ENCODE peak calls at places on chromosomes 4 and X, in five cellular contexts. One of them, this sample, is unnamed.

GRCh38 chrX:71540801-71541545 is 8.1 kb downstream of the OGT start:
- DNase-seq in ureter: no peak
- DNase-seq in head of caudate nucleus: no peak
- DNase-seq in DND-41: no peak
- DNase-seq in GDM1: no peak
- DNase-seq in this sample: peak

GRCh38 chr4:77100234-77100633 is 24.4 kb upstream of the CCNI start:
- DNase-seq in ureter: no peak
- DNase-seq in head of caudate nucleus: no peak
- DNase-seq in DND-41: peak
- DNase-seq in GDM1: peak
- DNase-seq in this sample: no peak

GRCh38 chrX:57528670-57529255 is 63.0 kb upstream of the ZXDB start:
- DNase-seq in ureter: no peak
- DNase-seq in head of caudate nucleus: no peak
- DNase-seq in DND-41: peak
- DNase-seq in GDM1: no peak
- DNase-seq in this sample: peak

GRCh38 chr4:3045500-3045850 is 28.9 kb downstream of the HTT-AS start:
- DNase-seq in GDM1: peak
- DNase-seq in DND-41: peak
- DNase-seq in ureter: no peak
- DNase-seq in head of caudate nucleus: no peak
- DNase-seq in this sample: no peak

GRCh38 chrX:131827935-131828334 is 195.2 kb upstream of the STK26 start:
- DNase-seq in DND-41: no peak
- DNase-seq in head of caudate nucleus: no peak
- DNase-seq in GDM1: peak
- DNase-seq in ureter: no peak
- DNase-seq in this sample: peak

GRCh38 chr4:22522706-22523501 is 7.0 kb upstream of the ADGRA3 start:
- DNase-seq in head of caudate nucleus: no peak
- DNase-seq in ureter: no peak
- DNase-seq in GDM1: no peak
- DNase-seq in DND-41: no peak
- DNase-seq in this sample: no peak

GRCh38 chr4:185011408-185011807 is 6.9 kb upstream of the HELT start:
- DNase-seq in head of caudate nucleus: no peak
- DNase-seq in ureter: no peak
- DNase-seq in DND-41: peak
- DNase-seq in GDM1: peak
- DNase-seq in this sample: peak

GRCh38 chr4:119788334-119789266 is 160.0 kb upstream of the PDE5A start:
- DNase-seq in ureter: no peak
- DNase-seq in GDM1: no peak
- DNase-seq in DND-41: no peak
- DNase-seq in head of caudate nucleus: no peak
- DNase-seq in this sample: no peak

GRCh38 chr4:99157478-99157935 is 13.4 kb upstream of the ADH4 start:
- DNase-seq in GDM1: no peak
- DNase-seq in DND-41: no peak
- DNase-seq in ureter: no peak
- DNase-seq in head of caudate nucleus: no peak
- DNase-seq in this sample: no peak

GRCh38 chr4:8914461-8915171 is 43.0 kb upstream of the HMX1 start:
- DNase-seq in GDM1: no peak
- DNase-seq in DND-41: peak
- DNase-seq in head of caudate nucleus: peak
- DNase-seq in ureter: peak
- DNase-seq in this sample: no peak

GRCh38 chr4:127162741-127163140 is 470.0 kb upstream of the INTU start:
- DNase-seq in GDM1: no peak
- DNase-seq in DND-41: no peak
- DNase-seq in head of caudate nucleus: no peak
- DNase-seq in ureter: no peak
- DNase-seq in this sample: peak

GRCh38 chr4:151940290-151940689 is 179.5 kb upstream of the GATB start:
- DNase-seq in ureter: no peak
- DNase-seq in head of caudate nucleus: no peak
- DNase-seq in DND-41: peak
- DNase-seq in GDM1: no peak
- DNase-seq in this sample: no peak

GRCh38 chr4:108607426-108607825 is 12.9 kb upstream of the RPL34 start:
- DNase-seq in head of caudate nucleus: no peak
- DNase-seq in ureter: no peak
- DNase-seq in DND-41: peak
- DNase-seq in GDM1: no peak
- DNase-seq in this sample: no peak

GRCh38 chrX:107894038-107894437 is 68.4 kb downstream of the MID2 start:
- DNase-seq in head of caudate nucleus: no peak
- DNase-seq in ureter: no peak
- DNase-seq in DND-41: peak
- DNase-seq in GDM1: no peak
- DNase-seq in this sample: peak

GRCh38 chr4:182778222-182778982 is 138.8 kb downstream of the DCTD start:
- DNase-seq in ureter: no peak
- DNase-seq in head of caudate nucleus: no peak
- DNase-seq in GDM1: no peak
- DNase-seq in DND-41: no peak
- DNase-seq in this sample: no peak

GRCh38 chr4:13543648-13544555 is at the start of gene NKX3-2:
- DNase-seq in ureter: no peak
- DNase-seq in DND-41: no peak
- DNase-seq in head of caudate nucleus: no peak
- DNase-seq in GDM1: no peak
- DNase-seq in this sample: no peak

GRCh38 chrX:119685225-119686066 is 7.5 kb downstream of the SEPTIN6 start:
- DNase-seq in ureter: no peak
- DNase-seq in DND-41: no peak
- DNase-seq in GDM1: peak
- DNase-seq in head of caudate nucleus: no peak
- DNase-seq in this sample: peak

GRCh38 chrX:16239211-16239610 is 71.9 kb downstream of the MAGEB17 start:
- DNase-seq in DND-41: no peak
- DNase-seq in GDM1: no peak
- DNase-seq in ureter: no peak
- DNase-seq in head of caudate nucleus: no peak
- DNase-seq in this sample: no peak

GRCh38 chr4:141636077-141636770 is at the start of gene IL15:
- DNase-seq in DND-41: peak
- DNase-seq in ureter: peak
- DNase-seq in GDM1: no peak
- DNase-seq in head of caudate nucleus: peak
- DNase-seq in this sample: no peak

GRCh38 chr4:40731792-40732245 is 17.9 kb upstream of the NSUN7 start:
- DNase-seq in ureter: no peak
- DNase-seq in head of caudate nucleus: no peak
- DNase-seq in DND-41: no peak
- DNase-seq in GDM1: no peak
- DNase-seq in this sample: peak

GRCh38 chr4:9904976-9905587 is 116.2 kb downstream of the SLC2A9 start:
- DNase-seq in ureter: no peak
- DNase-seq in head of caudate nucleus: no peak
- DNase-seq in GDM1: no peak
- DNase-seq in DND-41: no peak
- DNase-seq in this sample: no peak

GRCh38 chrX:102651242-102651967 is at the start of gene GPRASP1:
- DNase-seq in GDM1: no peak
- DNase-seq in head of caudate nucleus: peak
- DNase-seq in ureter: peak
- DNase-seq in DND-41: no peak
- DNase-seq in this sample: no peak

GRCh38 chr4:19224820-19225219 is 1026.9 kb upstream of the SLIT2 start:
- DNase-seq in head of caudate nucleus: no peak
- DNase-seq in GDM1: no peak
- DNase-seq in ureter: no peak
- DNase-seq in DND-41: no peak
- DNase-seq in this sample: peak

GRCh38 chr4:3775011-3775410 is 8.8 kb downstream of the ADRA2C start:
- DNase-seq in GDM1: no peak
- DNase-seq in head of caudate nucleus: no peak
- DNase-seq in ureter: no peak
- DNase-seq in DND-41: no peak
- DNase-seq in this sample: no peak

GRCh38 chr4:120709986-120710385 is 212.5 kb downstream of the PRDM5 start:
- DNase-seq in DND-41: no peak
- DNase-seq in head of caudate nucleus: no peak
- DNase-seq in ureter: no peak
- DNase-seq in GDM1: no peak
- DNase-seq in this sample: no peak

GRCh38 chr4:115107411-115107810 is 6.0 kb downstream of the NDST4 start:
- DNase-seq in head of caudate nucleus: no peak
- DNase-seq in DND-41: no peak
- DNase-seq in GDM1: no peak
- DNase-seq in ureter: no peak
- DNase-seq in this sample: no peak

GRCh38 chr4:40850496-40850895 is 100.7 kb downstream of the NSUN7 start:
- DNase-seq in head of caudate nucleus: no peak
- DNase-seq in GDM1: no peak
- DNase-seq in DND-41: no peak
- DNase-seq in ureter: no peak
- DNase-seq in this sample: no peak

GRCh38 chr4:146119845-146120404 is 55.6 kb upstream of the LSM6 start:
- DNase-seq in GDM1: no peak
- DNase-seq in ureter: no peak
- DNase-seq in head of caudate nucleus: no peak
- DNase-seq in DND-41: no peak
- DNase-seq in this sample: no peak

GRCh38 chr4:109754093-109754857 is 24.4 kb upstream of the PLA2G12A start:
- DNase-seq in GDM1: no peak
- DNase-seq in ureter: no peak
- DNase-seq in DND-41: no peak
- DNase-seq in head of caudate nucleus: no peak
- DNase-seq in this sample: no peak

GRCh38 chr4:89161841-89162240 is 50.5 kb downstream of the TIGD2 start:
- DNase-seq in ureter: no peak
- DNase-seq in DND-41: no peak
- DNase-seq in head of caudate nucleus: no peak
- DNase-seq in GDM1: no peak
- DNase-seq in this sample: no peak

GRCh38 chr4:124685851-124686250 is 26.7 kb downstream of the ANKRD50 start:
- DNase-seq in head of caudate nucleus: no peak
- DNase-seq in GDM1: no peak
- DNase-seq in DND-41: no peak
- DNase-seq in ureter: no peak
- DNase-seq in this sample: no peak

GRCh38 chrX:150258463-150259430 is 104.4 kb upstream of the MAMLD1 start:
- DNase-seq in DND-41: no peak
- DNase-seq in ureter: no peak
- DNase-seq in head of caudate nucleus: no peak
- DNase-seq in GDM1: no peak
- DNase-seq in this sample: no peak

GRCh38 chr4:163395758-163396157 is 52.1 kb downstream of the NPY5R start:
- DNase-seq in GDM1: no peak
- DNase-seq in ureter: no peak
- DNase-seq in head of caudate nucleus: no peak
- DNase-seq in DND-41: no peak
- DNase-seq in this sample: no peak

This sample was measured in AML-193.